ENCODE peak calls at places on chromosome 4, in nine cellular contexts. I is fibroblast of mammary gland, K is gastrocnemius medialis, X is nephron progenitor cell, H is progenitor cell of endocrine pancreas, R is NB4, M is thoracic aorta, J is dorsolateral prefrontal cortex, L is Caco-2. D is an unnamed sample.

GRCh38 chr4:76435689-76436176 is 704 bp downstream of the SHROOM3 start:
- DNase-seq in I (no peak), K (no peak), X (no peak), H (no peak), R (no peak), M (no peak), J (no peak), L (no peak), D (no peak)

GRCh38 chr4:150402968-150403367 is 179.0 kb upstream of the MAB21L2 start:
- DNase-seq in I (no peak), K (peak; percentile 13), X (no peak), H (no peak), R (peak; percentile 3), M (no peak), J (peak; percentile 7), L (no peak), D (no peak)

GRCh38 chr4:188439641-188440311 is 300.5 kb downstream of the TRIML1 start:
- DNase-seq in I (peak; percentile 30), K (no peak), X (no peak), H (no peak), R (no peak), M (no peak), J (peak; percentile 9), L (no peak), D (no peak)

GRCh38 chr4:174578366-174578765 is 56.1 kb upstream of the HPGD start:
- DNase-seq in I (peak; percentile 85), K (no peak), X (no peak), H (no peak), R (no peak), M (no peak), J (no peak), L (no peak), D (no peak)

GRCh38 chr4:90960433-90960832 is 833.2 kb downstream of the CCSER1 start:
- DNase-seq in I (no peak), K (no peak), X (no peak), H (no peak), R (no peak), M (no peak), J (no peak), L (no peak), D (no peak)

GRCh38 chr4:139641218-139641617 is 24.4 kb upstream of the MGST2 start:
- DNase-seq in I (peak; percentile 77), K (no peak), X (no peak), H (no peak), R (no peak), M (no peak), J (no peak), L (peak; percentile 25), D (no peak)

GRCh38 chr4:101475246-101475645 is 127.9 kb upstream of the PPP3CA start:
- DNase-seq in I (no peak), K (no peak), X (no peak), H (no peak), R (no peak), M (no peak), J (no peak), L (no peak), D (no peak)

GRCh38 chr4:151202381-151202780 is 74.6 kb upstream of the PRSS48 start:
- DNase-seq in I (no peak), K (no peak), X (no peak), H (no peak), R (no peak), M (no peak), J (no peak), L (no peak), D (no peak)

GRCh38 chr4:96036781-96037180 is 196.9 kb downstream of the PDHA2 start:
- DNase-seq in I (no peak), K (no peak), X (no peak), H (no peak), R (no peak), M (no peak), J (no peak), L (no peak), D (no peak)

GRCh38 chr4:23856630-23857029 is 33.2 kb downstream of the PPARGC1A start:
- DNase-seq in I (no peak), K (no peak), X (no peak), H (no peak), R (no peak), M (no peak), J (peak; percentile 15), L (no peak), D (no peak)

GRCh38 chr4:15956179-15956850 is 6.7 kb downstream of the FGFBP2 start:
- DNase-seq in I (peak; percentile 70), K (peak; percentile 75), X (peak; percentile 78), H (peak; percentile 47), R (peak; percentile 88), M (peak; percentile 53), J (peak; percentile 14), L (peak; percentile 80), D (peak; percentile 75)

GRCh38 chr4:13704020-13704419 is 76.5 kb upstream of the BOD1L1 start:
- DNase-seq in I (no peak), K (no peak), X (no peak), H (no peak), R (peak; percentile 47), M (no peak), J (no peak), L (no peak), D (no peak)

GRCh38 chr4:34318773-34319172 is 1925.5 kb downstream of the ARAP2 start:
- DNase-seq in I (no peak), K (no peak), X (no peak), H (no peak), R (no peak), M (no peak), J (no peak), L (no peak), D (no peak)

GRCh38 chr4:156779774-156780173 is 191.8 kb downstream of the PDGFC start:
- DNase-seq in I (peak; percentile 93), K (no peak), X (no peak), H (no peak), R (no peak), M (no peak), J (no peak), L (no peak), D (no peak)

GRCh38 chr4:156778093-156778492 is 193.5 kb downstream of the PDGFC start:
- DNase-seq in I (peak; percentile 81), K (no peak), X (no peak), H (no peak), R (no peak), M (no peak), J (no peak), L (no peak), D (no peak)

GRCh38 chr4:156779046-156779445 is 192.6 kb downstream of the PDGFC start:
- DNase-seq in I (peak; percentile 54), K (no peak), X (no peak), H (no peak), R (no peak), M (no peak), J (no peak), L (no peak), D (no peak)

GRCh38 chr4:156775803-156776202 is 195.8 kb downstream of the PDGFC start:
- DNase-seq in I (no peak), K (no peak), X (no peak), H (no peak), R (no peak), M (no peak), J (no peak), L (no peak), D (peak; percentile 3)

DNA sequence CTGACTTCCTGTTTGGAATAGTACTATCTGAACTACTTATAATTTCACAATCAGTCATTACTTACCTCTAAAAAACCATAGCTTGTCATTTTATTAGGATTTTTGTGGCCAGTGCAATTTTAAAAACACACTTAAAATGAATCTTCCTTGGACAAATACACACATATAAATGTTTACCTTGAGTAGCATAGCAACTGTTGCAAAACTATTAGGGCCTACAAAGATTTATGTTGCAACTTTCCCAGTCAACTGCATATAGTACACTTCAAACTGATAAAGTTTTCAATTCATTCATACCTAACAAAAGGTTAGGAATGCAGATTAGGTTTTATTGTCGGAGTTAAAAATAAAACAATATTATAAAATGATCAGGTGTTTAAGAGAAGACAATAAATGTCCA is 193.0 kb downstream of the PDGFC start:
- DNase-seq in I (peak; percentile 74), K (no peak), X (no peak), H (no peak), R (no peak), M (no peak), J (no peak), L (no peak), D (no peak)
- TF ChIP-seq CTCF in I (no peak), K (no peak), X (no peak), H (no peak), R (no peak), M (no peak), J (no peak), L (no peak), D (no peak)

DNA sequence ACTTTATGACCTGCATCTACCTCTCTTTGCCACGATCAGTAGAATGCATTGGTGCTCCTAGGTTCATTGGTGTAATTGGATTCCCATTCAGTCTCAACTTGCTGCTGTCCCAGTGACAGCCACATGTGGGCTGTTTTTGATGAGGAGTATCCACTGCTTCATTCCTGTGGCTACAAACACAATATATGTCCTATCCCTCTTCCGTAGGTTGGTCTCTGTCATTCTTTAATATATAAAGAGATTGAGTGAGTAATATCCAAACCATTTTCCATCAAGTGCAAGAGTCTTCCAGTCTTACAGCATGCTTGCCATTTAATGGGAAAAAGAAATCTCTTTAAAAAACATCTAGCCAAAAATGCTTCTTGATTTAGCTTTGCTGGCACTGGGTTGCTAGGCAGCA is 244.0 kb downstream of the ARHGAP10 start:
- DNase-seq in I (no peak), K (no peak), X (no peak), H (no peak), R (no peak), M (no peak), J (no peak), L (no peak), D (no peak)
- TF ChIP-seq CTCF in I (no peak), K (peak; percentile 22), X (no peak), H (no peak), R (no peak), M (no peak), J (no peak), L (no peak), D (no peak)

GRCh38 chr4:93199492-93199891 is 629.1 kb upstream of the ATOH1 start:
- DNase-seq in I (peak; percentile 36), K (no peak), X (peak; percentile 9), H (no peak), R (peak; percentile 36), M (no peak), J (peak; percentile 37), L (peak; percentile 24), D (peak; percentile 24)
- TF ChIP-seq CTCF in I (peak; percentile 49), K (no peak), X (peak; percentile 55), H (peak; percentile 57), R (peak; percentile 16), M (peak; percentile 12), J (peak; percentile 38), L (no peak), D (no peak)

DNA sequence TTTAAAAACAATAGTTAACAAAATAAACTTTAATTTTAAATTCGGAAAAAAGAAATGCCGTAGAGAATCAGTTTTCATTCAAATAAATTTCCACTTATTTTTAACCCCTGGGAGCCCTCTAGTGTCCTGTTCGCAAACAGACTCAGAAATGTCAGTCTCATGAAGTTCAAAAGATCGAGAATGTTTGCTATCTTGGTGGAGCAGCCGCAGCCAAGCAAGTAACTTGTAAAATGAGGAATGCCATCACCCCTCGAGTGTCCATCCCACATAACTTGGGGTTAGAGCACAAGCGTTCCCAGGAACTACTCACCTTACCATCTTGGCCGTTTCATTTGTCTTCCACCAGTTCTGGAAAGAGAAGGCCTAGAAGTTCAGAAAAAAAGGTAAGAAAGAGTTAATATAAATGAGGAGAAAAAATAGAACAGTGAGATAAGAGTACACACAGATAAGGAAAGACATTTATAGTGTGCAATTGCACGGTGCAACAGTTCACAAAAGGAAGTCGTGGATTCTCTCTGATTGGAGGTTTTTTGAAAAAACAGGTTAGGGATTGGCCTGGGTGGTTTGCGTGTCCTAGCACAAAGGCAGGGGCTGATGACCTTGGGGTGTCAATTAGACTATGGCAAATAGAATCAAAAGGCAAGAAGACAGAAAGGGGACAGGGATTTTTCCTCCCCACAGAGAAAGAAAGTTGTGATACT is at the start of gene GASK1B:
- DNase-seq in I (peak; percentile 72), K (no peak), X (peak; percentile 30), H (no peak), R (peak; percentile 35), M (no peak), J (no peak), L (peak; percentile 56), D (peak; percentile 39)
- TF ChIP-seq CTCF in I (peak; percentile 70), K (peak; percentile 8), X (peak; percentile 67), H (peak; percentile 72), R (peak; percentile 61), M (peak; percentile 44), J (peak; percentile 68), L (peak; percentile 27), D (peak; percentile 28)

D was measured in GM13976.